ENCODE peak calls at places on chromosomes 11 and 22, in eight cellular contexts. One of them, this sample, is unnamed.

GRCh38 chr22:41762980-41763779 is 37.3 kb upstream of the CCDC134 start:
- DNase-seq in C1 segment of cervical spinal cord: no peak
- DNase-seq in lower leg skin: no peak
- DNase-seq in stimulated activated CD4-positive, alpha-beta T cell treated with anti-CD3 and anti-CD28 coated beads, TNF-alpha, amount 100 ng/mL, for 4 hours: no peak
- DNase-seq in stimulated activated naive CD4-positive, alpha-beta T cell: no peak
- DNase-seq in stimulated activated naive CD8-positive, alpha-beta T cell treated with anti-CD3 and anti-CD28 coated beads, Interleukin-15, amount 100 ng/mL, for 72 hours: no peak
- DNase-seq in ELR: peak; percentile 39
- DNase-seq in effector memory CD4-positive, alpha-beta T cell: no peak
- DNase-seq in this sample: no peak

GRCh38 chr11:5600374-5600851 is 4.0 kb downstream of the TRIM6 start:
- DNase-seq in C1 segment of cervical spinal cord: no peak
- DNase-seq in lower leg skin: peak; percentile 85
- DNase-seq in stimulated activated CD4-positive, alpha-beta T cell treated with anti-CD3 and anti-CD28 coated beads, TNF-alpha, amount 100 ng/mL, for 4 hours: peak; percentile 18
- DNase-seq in stimulated activated naive CD4-positive, alpha-beta T cell: peak; percentile 42
- DNase-seq in stimulated activated naive CD8-positive, alpha-beta T cell treated with anti-CD3 and anti-CD28 coated beads, Interleukin-15, amount 100 ng/mL, for 72 hours: peak; percentile 40
- DNase-seq in ELR: peak; percentile 79
- DNase-seq in effector memory CD4-positive, alpha-beta T cell: peak; percentile 6
- DNase-seq in this sample: peak; percentile 62

GRCh38 chr11:117874253-117874909 is 2.1 kb downstream of the FXYD6 start:
- DNase-seq in C1 segment of cervical spinal cord: no peak
- DNase-seq in lower leg skin: peak; percentile 76
- DNase-seq in stimulated activated CD4-positive, alpha-beta T cell treated with anti-CD3 and anti-CD28 coated beads, TNF-alpha, amount 100 ng/mL, for 4 hours: no peak
- DNase-seq in stimulated activated naive CD4-positive, alpha-beta T cell: no peak
- DNase-seq in stimulated activated naive CD8-positive, alpha-beta T cell treated with anti-CD3 and anti-CD28 coated beads, Interleukin-15, amount 100 ng/mL, for 72 hours: no peak
- DNase-seq in ELR: no peak
- DNase-seq in effector memory CD4-positive, alpha-beta T cell: no peak
- DNase-seq in this sample: no peak

GRCh38 chr22:46429327-46429853 is 93.9 kb downstream of the TRMU start:
- DNase-seq in C1 segment of cervical spinal cord: no peak
- DNase-seq in lower leg skin: no peak
- DNase-seq in stimulated activated CD4-positive, alpha-beta T cell treated with anti-CD3 and anti-CD28 coated beads, TNF-alpha, amount 100 ng/mL, for 4 hours: no peak
- DNase-seq in stimulated activated naive CD4-positive, alpha-beta T cell: no peak
- DNase-seq in stimulated activated naive CD8-positive, alpha-beta T cell treated with anti-CD3 and anti-CD28 coated beads, Interleukin-15, amount 100 ng/mL, for 72 hours: no peak
- DNase-seq in ELR: no peak
- DNase-seq in effector memory CD4-positive, alpha-beta T cell: no peak
- DNase-seq in this sample: no peak

GRCh38 chr11:88569342-88569741 is 231.8 kb upstream of the CTSC start:
- DNase-seq in C1 segment of cervical spinal cord: no peak
- DNase-seq in lower leg skin: no peak
- DNase-seq in stimulated activated CD4-positive, alpha-beta T cell treated with anti-CD3 and anti-CD28 coated beads, TNF-alpha, amount 100 ng/mL, for 4 hours: no peak
- DNase-seq in stimulated activated naive CD4-positive, alpha-beta T cell: no peak
- DNase-seq in stimulated activated naive CD8-positive, alpha-beta T cell treated with anti-CD3 and anti-CD28 coated beads, Interleukin-15, amount 100 ng/mL, for 72 hours: no peak
- DNase-seq in ELR: no peak
- DNase-seq in effector memory CD4-positive, alpha-beta T cell: no peak
- DNase-seq in this sample: no peak

GRCh38 chr11:92861641-92862040 is 107.8 kb upstream of the MTNR1B start:
- DNase-seq in C1 segment of cervical spinal cord: no peak
- DNase-seq in lower leg skin: no peak
- DNase-seq in stimulated activated CD4-positive, alpha-beta T cell treated with anti-CD3 and anti-CD28 coated beads, TNF-alpha, amount 100 ng/mL, for 4 hours: no peak
- DNase-seq in stimulated activated naive CD4-positive, alpha-beta T cell: no peak
- DNase-seq in stimulated activated naive CD8-positive, alpha-beta T cell treated with anti-CD3 and anti-CD28 coated beads, Interleukin-15, amount 100 ng/mL, for 72 hours: no peak
- DNase-seq in ELR: no peak
- DNase-seq in effector memory CD4-positive, alpha-beta T cell: no peak
- DNase-seq in this sample: no peak

GRCh38 chr11:43870981-43871550 is 9.6 kb upstream of the ALKBH3 start:
- DNase-seq in C1 segment of cervical spinal cord: no peak
- DNase-seq in lower leg skin: no peak
- DNase-seq in stimulated activated CD4-positive, alpha-beta T cell treated with anti-CD3 and anti-CD28 coated beads, TNF-alpha, amount 100 ng/mL, for 4 hours: no peak
- DNase-seq in stimulated activated naive CD4-positive, alpha-beta T cell: no peak
- DNase-seq in stimulated activated naive CD8-positive, alpha-beta T cell treated with anti-CD3 and anti-CD28 coated beads, Interleukin-15, amount 100 ng/mL, for 72 hours: no peak
- DNase-seq in ELR: no peak
- DNase-seq in effector memory CD4-positive, alpha-beta T cell: no peak
- DNase-seq in this sample: no peak

GRCh38 chr11:67195971-67196418 is 70.3 kb upstream of the GRK2 start:
- DNase-seq in C1 segment of cervical spinal cord: no peak
- DNase-seq in lower leg skin: no peak
- DNase-seq in stimulated activated CD4-positive, alpha-beta T cell treated with anti-CD3 and anti-CD28 coated beads, TNF-alpha, amount 100 ng/mL, for 4 hours: no peak
- DNase-seq in stimulated activated naive CD4-positive, alpha-beta T cell: no peak
- DNase-seq in stimulated activated naive CD8-positive, alpha-beta T cell treated with anti-CD3 and anti-CD28 coated beads, Interleukin-15, amount 100 ng/mL, for 72 hours: no peak
- DNase-seq in ELR: peak; percentile 64
- DNase-seq in effector memory CD4-positive, alpha-beta T cell: no peak
- DNase-seq in this sample: peak; percentile 38

GRCh38 chr22:49568751-49569285 is 258.9 kb downstream of the BRD1 start:
- DNase-seq in C1 segment of cervical spinal cord: no peak
- DNase-seq in lower leg skin: peak; percentile 81
- DNase-seq in stimulated activated CD4-positive, alpha-beta T cell treated with anti-CD3 and anti-CD28 coated beads, TNF-alpha, amount 100 ng/mL, for 4 hours: no peak
- DNase-seq in stimulated activated naive CD4-positive, alpha-beta T cell: no peak
- DNase-seq in stimulated activated naive CD8-positive, alpha-beta T cell treated with anti-CD3 and anti-CD28 coated beads, Interleukin-15, amount 100 ng/mL, for 72 hours: no peak
- DNase-seq in ELR: no peak
- DNase-seq in effector memory CD4-positive, alpha-beta T cell: no peak
- DNase-seq in this sample: no peak

GRCh38 chr11:69919659-69920499 is 100.7 kb upstream of the FGF3 start:
- DNase-seq in C1 segment of cervical spinal cord: no peak
- DNase-seq in lower leg skin: peak; percentile 72
- DNase-seq in stimulated activated CD4-positive, alpha-beta T cell treated with anti-CD3 and anti-CD28 coated beads, TNF-alpha, amount 100 ng/mL, for 4 hours: no peak
- DNase-seq in stimulated activated naive CD4-positive, alpha-beta T cell: no peak
- DNase-seq in stimulated activated naive CD8-positive, alpha-beta T cell treated with anti-CD3 and anti-CD28 coated beads, Interleukin-15, amount 100 ng/mL, for 72 hours: no peak
- DNase-seq in ELR: no peak
- DNase-seq in effector memory CD4-positive, alpha-beta T cell: no peak
- DNase-seq in this sample: peak; percentile 13

GRCh38 chr11:46377266-46377665 is 4.2 kb upstream of the MDK start:
- DNase-seq in C1 segment of cervical spinal cord: no peak
- DNase-seq in lower leg skin: no peak
- DNase-seq in stimulated activated CD4-positive, alpha-beta T cell treated with anti-CD3 and anti-CD28 coated beads, TNF-alpha, amount 100 ng/mL, for 4 hours: no peak
- DNase-seq in stimulated activated naive CD4-positive, alpha-beta T cell: no peak
- DNase-seq in stimulated activated naive CD8-positive, alpha-beta T cell treated with anti-CD3 and anti-CD28 coated beads, Interleukin-15, amount 100 ng/mL, for 72 hours: no peak
- DNase-seq in ELR: no peak
- DNase-seq in effector memory CD4-positive, alpha-beta T cell: no peak
- DNase-seq in this sample: no peak

GRCh38 chr11:61728940-61729219 is 23.6 kb upstream of the MYRF start:
- DNase-seq in C1 segment of cervical spinal cord: no peak
- DNase-seq in lower leg skin: no peak
- DNase-seq in stimulated activated CD4-positive, alpha-beta T cell treated with anti-CD3 and anti-CD28 coated beads, TNF-alpha, amount 100 ng/mL, for 4 hours: no peak
- DNase-seq in stimulated activated naive CD4-positive, alpha-beta T cell: no peak
- DNase-seq in stimulated activated naive CD8-positive, alpha-beta T cell treated with anti-CD3 and anti-CD28 coated beads, Interleukin-15, amount 100 ng/mL, for 72 hours: no peak
- DNase-seq in ELR: peak; percentile 79
- DNase-seq in effector memory CD4-positive, alpha-beta T cell: no peak
- DNase-seq in this sample: no peak

GRCh38 chr22:25219211-25219689 is at the start of gene CRYBB2:
- DNase-seq in C1 segment of cervical spinal cord: no peak
- DNase-seq in lower leg skin: no peak
- DNase-seq in stimulated activated CD4-positive, alpha-beta T cell treated with anti-CD3 and anti-CD28 coated beads, TNF-alpha, amount 100 ng/mL, for 4 hours: no peak
- DNase-seq in stimulated activated naive CD4-positive, alpha-beta T cell: no peak
- DNase-seq in stimulated activated naive CD8-positive, alpha-beta T cell treated with anti-CD3 and anti-CD28 coated beads, Interleukin-15, amount 100 ng/mL, for 72 hours: no peak
- DNase-seq in ELR: no peak
- DNase-seq in effector memory CD4-positive, alpha-beta T cell: no peak
- DNase-seq in this sample: no peak

GRCh38 chr11:33716236-33716635 is 15.6 kb upstream of the C11orf91 start:
- DNase-seq in C1 segment of cervical spinal cord: no peak
- DNase-seq in lower leg skin: no peak
- DNase-seq in stimulated activated CD4-positive, alpha-beta T cell treated with anti-CD3 and anti-CD28 coated beads, TNF-alpha, amount 100 ng/mL, for 4 hours: no peak
- DNase-seq in stimulated activated naive CD4-positive, alpha-beta T cell: no peak
- DNase-seq in stimulated activated naive CD8-positive, alpha-beta T cell treated with anti-CD3 and anti-CD28 coated beads, Interleukin-15, amount 100 ng/mL, for 72 hours: no peak
- DNase-seq in ELR: peak; percentile 76
- DNase-seq in effector memory CD4-positive, alpha-beta T cell: no peak
- DNase-seq in this sample: no peak

GRCh38 chr22:34301569-34301968 is 381.3 kb upstream of the LARGE1 start:
- DNase-seq in C1 segment of cervical spinal cord: no peak
- DNase-seq in lower leg skin: no peak
- DNase-seq in stimulated activated CD4-positive, alpha-beta T cell treated with anti-CD3 and anti-CD28 coated beads, TNF-alpha, amount 100 ng/mL, for 4 hours: no peak
- DNase-seq in stimulated activated naive CD4-positive, alpha-beta T cell: no peak
- DNase-seq in stimulated activated naive CD8-positive, alpha-beta T cell treated with anti-CD3 and anti-CD28 coated beads, Interleukin-15, amount 100 ng/mL, for 72 hours: no peak
- DNase-seq in ELR: no peak
- DNase-seq in effector memory CD4-positive, alpha-beta T cell: no peak
- DNase-seq in this sample: no peak

GRCh38 chr11:77879218-77879617 is 58.3 kb downstream of the AAMDC start:
- DNase-seq in C1 segment of cervical spinal cord: no peak
- DNase-seq in lower leg skin: no peak
- DNase-seq in stimulated activated CD4-positive, alpha-beta T cell treated with anti-CD3 and anti-CD28 coated beads, TNF-alpha, amount 100 ng/mL, for 4 hours: no peak
- DNase-seq in stimulated activated naive CD4-positive, alpha-beta T cell: no peak
- DNase-seq in stimulated activated naive CD8-positive, alpha-beta T cell treated with anti-CD3 and anti-CD28 coated beads, Interleukin-15, amount 100 ng/mL, for 72 hours: no peak
- DNase-seq in ELR: peak; percentile 15
- DNase-seq in effector memory CD4-positive, alpha-beta T cell: no peak
- DNase-seq in this sample: peak; percentile 47

GRCh38 chr22:29121124-29121523 is 48.3 kb downstream of the KREMEN1 start:
- DNase-seq in C1 segment of cervical spinal cord: no peak
- DNase-seq in lower leg skin: no peak
- DNase-seq in stimulated activated CD4-positive, alpha-beta T cell treated with anti-CD3 and anti-CD28 coated beads, TNF-alpha, amount 100 ng/mL, for 4 hours: no peak
- DNase-seq in stimulated activated naive CD4-positive, alpha-beta T cell: no peak
- DNase-seq in stimulated activated naive CD8-positive, alpha-beta T cell treated with anti-CD3 and anti-CD28 coated beads, Interleukin-15, amount 100 ng/mL, for 72 hours: no peak
- DNase-seq in ELR: no peak
- DNase-seq in effector memory CD4-positive, alpha-beta T cell: no peak
- DNase-seq in this sample: no peak

GRCh38 chr11:134048028-134048427 is 20.8 kb upstream of the JAM3 start:
- DNase-seq in C1 segment of cervical spinal cord: no peak
- DNase-seq in lower leg skin: peak; percentile 57
- DNase-seq in stimulated activated CD4-positive, alpha-beta T cell treated with anti-CD3 and anti-CD28 coated beads, TNF-alpha, amount 100 ng/mL, for 4 hours: no peak
- DNase-seq in stimulated activated naive CD4-positive, alpha-beta T cell: no peak
- DNase-seq in stimulated activated naive CD8-positive, alpha-beta T cell treated with anti-CD3 and anti-CD28 coated beads, Interleukin-15, amount 100 ng/mL, for 72 hours: no peak
- DNase-seq in ELR: no peak
- DNase-seq in effector memory CD4-positive, alpha-beta T cell: no peak
- DNase-seq in this sample: peak; percentile 17

GRCh38 chr22:25068701-25069100 is 116.2 kb downstream of the KIAA1671 start:
- DNase-seq in C1 segment of cervical spinal cord: no peak
- DNase-seq in lower leg skin: no peak
- DNase-seq in stimulated activated CD4-positive, alpha-beta T cell treated with anti-CD3 and anti-CD28 coated beads, TNF-alpha, amount 100 ng/mL, for 4 hours: no peak
- DNase-seq in stimulated activated naive CD4-positive, alpha-beta T cell: peak; percentile 13
- DNase-seq in stimulated activated naive CD8-positive, alpha-beta T cell treated with anti-CD3 and anti-CD28 coated beads, Interleukin-15, amount 100 ng/mL, for 72 hours: peak; percentile 68
- DNase-seq in ELR: no peak
- DNase-seq in effector memory CD4-positive, alpha-beta T cell: no peak
- DNase-seq in this sample: no peak

GRCh38 chr11:128610765-128611617 is 23.6 kb upstream of the ETS1 start:
- DNase-seq in C1 segment of cervical spinal cord: no peak
- DNase-seq in lower leg skin: no peak
- DNase-seq in stimulated activated CD4-positive, alpha-beta T cell treated with anti-CD3 and anti-CD28 coated beads, TNF-alpha, amount 100 ng/mL, for 4 hours: no peak
- DNase-seq in stimulated activated naive CD4-positive, alpha-beta T cell: peak; percentile 52
- DNase-seq in stimulated activated naive CD8-positive, alpha-beta T cell treated with anti-CD3 and anti-CD28 coated beads, Interleukin-15, amount 100 ng/mL, for 72 hours: no peak
- DNase-seq in ELR: no peak
- DNase-seq in effector memory CD4-positive, alpha-beta T cell: no peak
- DNase-seq in this sample: no peak

GRCh38 chr22:29661355-29661754 is 57.9 kb downstream of the NF2 start:
- DNase-seq in C1 segment of cervical spinal cord: no peak
- DNase-seq in lower leg skin: peak; percentile 1
- DNase-seq in stimulated activated CD4-positive, alpha-beta T cell treated with anti-CD3 and anti-CD28 coated beads, TNF-alpha, amount 100 ng/mL, for 4 hours: no peak
- DNase-seq in stimulated activated naive CD4-positive, alpha-beta T cell: no peak
- DNase-seq in stimulated activated naive CD8-positive, alpha-beta T cell treated with anti-CD3 and anti-CD28 coated beads, Interleukin-15, amount 100 ng/mL, for 72 hours: no peak
- DNase-seq in ELR: peak; percentile 47
- DNase-seq in effector memory CD4-positive, alpha-beta T cell: no peak
- DNase-seq in this sample: no peak

GRCh38 chr11:33040127-33040861 is 922 bp downstream of the TCP11L1 start:
- DNase-seq in C1 segment of cervical spinal cord: no peak
- DNase-seq in lower leg skin: no peak
- DNase-seq in stimulated activated CD4-positive, alpha-beta T cell treated with anti-CD3 and anti-CD28 coated beads, TNF-alpha, amount 100 ng/mL, for 4 hours: no peak
- DNase-seq in stimulated activated naive CD4-positive, alpha-beta T cell: no peak
- DNase-seq in stimulated activated naive CD8-positive, alpha-beta T cell treated with anti-CD3 and anti-CD28 coated beads, Interleukin-15, amount 100 ng/mL, for 72 hours: peak; percentile 42
- DNase-seq in ELR: peak; percentile 46
- DNase-seq in effector memory CD4-positive, alpha-beta T cell: no peak
- DNase-seq in this sample: no peak

GRCh38 chr11:15179167-15179566 is 64.4 kb downstream of the INSC start:
- DNase-seq in C1 segment of cervical spinal cord: no peak
- DNase-seq in lower leg skin: no peak
- DNase-seq in stimulated activated CD4-positive, alpha-beta T cell treated with anti-CD3 and anti-CD28 coated beads, TNF-alpha, amount 100 ng/mL, for 4 hours: no peak
- DNase-seq in stimulated activated naive CD4-positive, alpha-beta T cell: no peak
- DNase-seq in stimulated activated naive CD8-positive, alpha-beta T cell treated with anti-CD3 and anti-CD28 coated beads, Interleukin-15, amount 100 ng/mL, for 72 hours: no peak
- DNase-seq in ELR: no peak
- DNase-seq in effector memory CD4-positive, alpha-beta T cell: no peak
- DNase-seq in this sample: no peak

GRCh38 chr11:46649180-46649738 is 31.9 kb downstream of the ATG13 start:
- DNase-seq in C1 segment of cervical spinal cord: no peak
- DNase-seq in lower leg skin: no peak
- DNase-seq in stimulated activated CD4-positive, alpha-beta T cell treated with anti-CD3 and anti-CD28 coated beads, TNF-alpha, amount 100 ng/mL, for 4 hours: no peak
- DNase-seq in stimulated activated naive CD4-positive, alpha-beta T cell: no peak
- DNase-seq in stimulated activated naive CD8-positive, alpha-beta T cell treated with anti-CD3 and anti-CD28 coated beads, Interleukin-15, amount 100 ng/mL, for 72 hours: no peak
- DNase-seq in ELR: peak; percentile 89
- DNase-seq in effector memory CD4-positive, alpha-beta T cell: no peak
- DNase-seq in this sample: peak; percentile 91

GRCh38 chr11:34614334-34615113 is 6.4 kb upstream of the EHF start:
- DNase-seq in C1 segment of cervical spinal cord: no peak
- DNase-seq in lower leg skin: no peak
- DNase-seq in stimulated activated CD4-positive, alpha-beta T cell treated with anti-CD3 and anti-CD28 coated beads, TNF-alpha, amount 100 ng/mL, for 4 hours: no peak
- DNase-seq in stimulated activated naive CD4-positive, alpha-beta T cell: no peak
- DNase-seq in stimulated activated naive CD8-positive, alpha-beta T cell treated with anti-CD3 and anti-CD28 coated beads, Interleukin-15, amount 100 ng/mL, for 72 hours: no peak
- DNase-seq in ELR: no peak
- DNase-seq in effector memory CD4-positive, alpha-beta T cell: no peak
- DNase-seq in this sample: no peak

GRCh38 chr22:35154937-35155387 is 89.0 kb downstream of the ISX start:
- DNase-seq in C1 segment of cervical spinal cord: peak; percentile 1
- DNase-seq in lower leg skin: no peak
- DNase-seq in stimulated activated CD4-positive, alpha-beta T cell treated with anti-CD3 and anti-CD28 coated beads, TNF-alpha, amount 100 ng/mL, for 4 hours: no peak
- DNase-seq in stimulated activated naive CD4-positive, alpha-beta T cell: no peak
- DNase-seq in stimulated activated naive CD8-positive, alpha-beta T cell treated with anti-CD3 and anti-CD28 coated beads, Interleukin-15, amount 100 ng/mL, for 72 hours: no peak
- DNase-seq in ELR: peak; percentile 61
- DNase-seq in effector memory CD4-positive, alpha-beta T cell: no peak
- DNase-seq in this sample: peak; percentile 23

GRCh38 chr11:2651826-2652237 is 48.0 kb downstream of the KCNQ1OT1 start:
- DNase-seq in C1 segment of cervical spinal cord: no peak
- DNase-seq in lower leg skin: peak; percentile 56
- DNase-seq in stimulated activated CD4-positive, alpha-beta T cell treated with anti-CD3 and anti-CD28 coated beads, TNF-alpha, amount 100 ng/mL, for 4 hours: no peak
- DNase-seq in stimulated activated naive CD4-positive, alpha-beta T cell: no peak
- DNase-seq in stimulated activated naive CD8-positive, alpha-beta T cell treated with anti-CD3 and anti-CD28 coated beads, Interleukin-15, amount 100 ng/mL, for 72 hours: no peak
- DNase-seq in ELR: no peak
- DNase-seq in effector memory CD4-positive, alpha-beta T cell: no peak
- DNase-seq in this sample: no peak

GRCh38 chr11:72721689-72722049 is 30.5 kb downstream of the ARAP1 start:
- DNase-seq in C1 segment of cervical spinal cord: no peak
- DNase-seq in lower leg skin: peak; percentile 92
- DNase-seq in stimulated activated CD4-positive, alpha-beta T cell treated with anti-CD3 and anti-CD28 coated beads, TNF-alpha, amount 100 ng/mL, for 4 hours: no peak
- DNase-seq in stimulated activated naive CD4-positive, alpha-beta T cell: peak; percentile 21
- DNase-seq in stimulated activated naive CD8-positive, alpha-beta T cell treated with anti-CD3 and anti-CD28 coated beads, Interleukin-15, amount 100 ng/mL, for 72 hours: peak; percentile 45
- DNase-seq in ELR: no peak
- DNase-seq in effector memory CD4-positive, alpha-beta T cell: peak; percentile 20
- DNase-seq in this sample: no peak

GRCh38 chr11:11178671-11179070 is 174.4 kb downstream of the CSNK2A3 start:
- DNase-seq in C1 segment of cervical spinal cord: no peak
- DNase-seq in lower leg skin: no peak
- DNase-seq in stimulated activated CD4-positive, alpha-beta T cell treated with anti-CD3 and anti-CD28 coated beads, TNF-alpha, amount 100 ng/mL, for 4 hours: no peak
- DNase-seq in stimulated activated naive CD4-positive, alpha-beta T cell: no peak
- DNase-seq in stimulated activated naive CD8-positive, alpha-beta T cell treated with anti-CD3 and anti-CD28 coated beads, Interleukin-15, amount 100 ng/mL, for 72 hours: no peak
- DNase-seq in ELR: no peak
- DNase-seq in effector memory CD4-positive, alpha-beta T cell: no peak
- DNase-seq in this sample: no peak

GRCh38 chr22:40408718-40409612 is 38.6 kb downstream of the SGSM3 start:
- DNase-seq in C1 segment of cervical spinal cord: no peak
- DNase-seq in lower leg skin: no peak
- DNase-seq in stimulated activated CD4-positive, alpha-beta T cell treated with anti-CD3 and anti-CD28 coated beads, TNF-alpha, amount 100 ng/mL, for 4 hours: no peak
- DNase-seq in stimulated activated naive CD4-positive, alpha-beta T cell: no peak
- DNase-seq in stimulated activated naive CD8-positive, alpha-beta T cell treated with anti-CD3 and anti-CD28 coated beads, Interleukin-15, amount 100 ng/mL, for 72 hours: no peak
- DNase-seq in ELR: no peak
- DNase-seq in effector memory CD4-positive, alpha-beta T cell: no peak
- DNase-seq in this sample: no peak

GRCh38 chr22:22836635-22837034 is 51.0 kb upstream of the IGLL5 start:
- DNase-seq in C1 segment of cervical spinal cord: no peak
- DNase-seq in lower leg skin: no peak
- DNase-seq in stimulated activated CD4-positive, alpha-beta T cell treated with anti-CD3 and anti-CD28 coated beads, TNF-alpha, amount 100 ng/mL, for 4 hours: no peak
- DNase-seq in stimulated activated naive CD4-positive, alpha-beta T cell: no peak
- DNase-seq in stimulated activated naive CD8-positive, alpha-beta T cell treated with anti-CD3 and anti-CD28 coated beads, Interleukin-15, amount 100 ng/mL, for 72 hours: no peak
- DNase-seq in ELR: no peak
- DNase-seq in effector memory CD4-positive, alpha-beta T cell: no peak
- DNase-seq in this sample: no peak

GRCh38 chr11:7903940-7904339 is 27.1 kb downstream of the OR10A6 start:
- DNase-seq in C1 segment of cervical spinal cord: no peak
- DNase-seq in lower leg skin: no peak
- DNase-seq in stimulated activated CD4-positive, alpha-beta T cell treated with anti-CD3 and anti-CD28 coated beads, TNF-alpha, amount 100 ng/mL, for 4 hours: no peak
- DNase-seq in stimulated activated naive CD4-positive, alpha-beta T cell: no peak
- DNase-seq in stimulated activated naive CD8-positive, alpha-beta T cell treated with anti-CD3 and anti-CD28 coated beads, Interleukin-15, amount 100 ng/mL, for 72 hours: no peak
- DNase-seq in ELR: no peak
- DNase-seq in effector memory CD4-positive, alpha-beta T cell: no peak
- DNase-seq in this sample: no peak

GRCh38 chr11:86761978-86762377 is 38.4 kb upstream of the PRSS23 start:
- DNase-seq in C1 segment of cervical spinal cord: no peak
- DNase-seq in lower leg skin: no peak
- DNase-seq in stimulated activated CD4-positive, alpha-beta T cell treated with anti-CD3 and anti-CD28 coated beads, TNF-alpha, amount 100 ng/mL, for 4 hours: no peak
- DNase-seq in stimulated activated naive CD4-positive, alpha-beta T cell: no peak
- DNase-seq in stimulated activated naive CD8-positive, alpha-beta T cell treated with anti-CD3 and anti-CD28 coated beads, Interleukin-15, amount 100 ng/mL, for 72 hours: no peak
- DNase-seq in ELR: peak; percentile 51
- DNase-seq in effector memory CD4-positive, alpha-beta T cell: no peak
- DNase-seq in this sample: no peak

GRCh38 chr11:95563173-95563572 is 226.4 kb downstream of the FAM76B start:
- DNase-seq in C1 segment of cervical spinal cord: no peak
- DNase-seq in lower leg skin: no peak
- DNase-seq in stimulated activated CD4-positive, alpha-beta T cell treated with anti-CD3 and anti-CD28 coated beads, TNF-alpha, amount 100 ng/mL, for 4 hours: no peak
- DNase-seq in stimulated activated naive CD4-positive, alpha-beta T cell: no peak
- DNase-seq in stimulated activated naive CD8-positive, alpha-beta T cell treated with anti-CD3 and anti-CD28 coated beads, Interleukin-15, amount 100 ng/mL, for 72 hours: no peak
- DNase-seq in ELR: peak; percentile 13
- DNase-seq in effector memory CD4-positive, alpha-beta T cell: no peak
- DNase-seq in this sample: no peak